ENCODE peak calls at places on chromosomes 5 and 9, in eight cellular contexts. One of them, this sample, is unnamed.

GRCh38 chr9:35617548-35617947 is 665 bp downstream of the CD72 start:
- DNase-seq in DMS79: no peak
- DNase-seq in T-cell: no peak
- DNase-seq in MCF 10A: no peak
- DNase-seq in NT2/D1: no peak
- DNase-seq in activated CD4-positive, alpha-beta T cell treated with anti-CD3 and anti-CD28 coated beads for 48 hours: no peak
- DNase-seq in GM12891: no peak
- DNase-seq in DMS53: no peak
- DNase-seq in this sample: no peak

GRCh38 chr5:160213537-160213936 is 15.8 kb upstream of the FABP6 start:
- DNase-seq in DMS79: no peak
- DNase-seq in T-cell: no peak
- DNase-seq in MCF 10A: peak; percentile 22
- DNase-seq in NT2/D1: no peak
- DNase-seq in activated CD4-positive, alpha-beta T cell treated with anti-CD3 and anti-CD28 coated beads for 48 hours: no peak
- DNase-seq in GM12891: no peak
- DNase-seq in DMS53: peak; percentile 87
- DNase-seq in this sample: no peak

GRCh38 chr5:157327771-157328170 is 61.8 kb downstream of the CYFIP2 start:
- DNase-seq in DMS79: no peak
- DNase-seq in T-cell: peak; percentile 30
- DNase-seq in MCF 10A: no peak
- DNase-seq in NT2/D1: no peak
- DNase-seq in activated CD4-positive, alpha-beta T cell treated with anti-CD3 and anti-CD28 coated beads for 48 hours: no peak
- DNase-seq in GM12891: no peak
- DNase-seq in DMS53: no peak
- DNase-seq in this sample: no peak

GRCh38 chr5:172110921-172111873 is 76.8 kb downstream of the STK10 start:
- DNase-seq in DMS79: peak; percentile 3
- DNase-seq in T-cell: peak; percentile 73
- DNase-seq in MCF 10A: peak; percentile 81
- DNase-seq in NT2/D1: no peak
- DNase-seq in activated CD4-positive, alpha-beta T cell treated with anti-CD3 and anti-CD28 coated beads for 48 hours: peak; percentile 93
- DNase-seq in GM12891: peak; percentile 63
- DNase-seq in DMS53: no peak
- DNase-seq in this sample: peak; percentile 68

GRCh38 chr9:134860510-134860909 is 20.1 kb upstream of the FCN2 start:
- DNase-seq in DMS79: no peak
- DNase-seq in T-cell: no peak
- DNase-seq in MCF 10A: no peak
- DNase-seq in NT2/D1: no peak
- DNase-seq in activated CD4-positive, alpha-beta T cell treated with anti-CD3 and anti-CD28 coated beads for 48 hours: no peak
- DNase-seq in GM12891: no peak
- DNase-seq in DMS53: no peak
- DNase-seq in this sample: no peak

GRCh38 chr5:120293796-120294195 is 170.3 kb upstream of the PRR16 start:
- DNase-seq in DMS79: no peak
- DNase-seq in T-cell: no peak
- DNase-seq in MCF 10A: peak; percentile 66
- DNase-seq in NT2/D1: no peak
- DNase-seq in activated CD4-positive, alpha-beta T cell treated with anti-CD3 and anti-CD28 coated beads for 48 hours: no peak
- DNase-seq in GM12891: no peak
- DNase-seq in DMS53: no peak
- DNase-seq in this sample: no peak

GRCh38 chr5:169347786-169348185 is 46.8 kb upstream of the SLIT3 start:
- DNase-seq in DMS79: no peak
- DNase-seq in T-cell: no peak
- DNase-seq in MCF 10A: no peak
- DNase-seq in NT2/D1: no peak
- DNase-seq in activated CD4-positive, alpha-beta T cell treated with anti-CD3 and anti-CD28 coated beads for 48 hours: no peak
- DNase-seq in GM12891: no peak
- DNase-seq in DMS53: no peak
- DNase-seq in this sample: no peak

GRCh38 chr5:33423018-33423630 is 17.6 kb upstream of the TARS1 start:
- DNase-seq in DMS79: no peak
- DNase-seq in T-cell: no peak
- DNase-seq in MCF 10A: peak; percentile 49
- DNase-seq in NT2/D1: no peak
- DNase-seq in activated CD4-positive, alpha-beta T cell treated with anti-CD3 and anti-CD28 coated beads for 48 hours: no peak
- DNase-seq in GM12891: no peak
- DNase-seq in DMS53: peak; percentile 46
- DNase-seq in this sample: no peak

GRCh38 chr5:32420506-32420905 is 24.0 kb downstream of the ZFR start:
- DNase-seq in DMS79: no peak
- DNase-seq in T-cell: no peak
- DNase-seq in MCF 10A: no peak
- DNase-seq in NT2/D1: no peak
- DNase-seq in activated CD4-positive, alpha-beta T cell treated with anti-CD3 and anti-CD28 coated beads for 48 hours: no peak
- DNase-seq in GM12891: no peak
- DNase-seq in DMS53: no peak
- DNase-seq in this sample: no peak

GRCh38 chr9:124468061-124468740 is 17.9 kb downstream of the ADGRD2 start:
- DNase-seq in DMS79: no peak
- DNase-seq in T-cell: no peak
- DNase-seq in MCF 10A: no peak
- DNase-seq in NT2/D1: no peak
- DNase-seq in activated CD4-positive, alpha-beta T cell treated with anti-CD3 and anti-CD28 coated beads for 48 hours: no peak
- DNase-seq in GM12891: no peak
- DNase-seq in DMS53: no peak
- DNase-seq in this sample: no peak

GRCh38 chr9:104774831-104775573 is 11.1 kb downstream of the NIPSNAP3B start:
- DNase-seq in DMS79: no peak
- DNase-seq in T-cell: no peak
- DNase-seq in MCF 10A: no peak
- DNase-seq in NT2/D1: no peak
- DNase-seq in activated CD4-positive, alpha-beta T cell treated with anti-CD3 and anti-CD28 coated beads for 48 hours: no peak
- DNase-seq in GM12891: no peak
- DNase-seq in DMS53: no peak
- DNase-seq in this sample: no peak

GRCh38 chr9:104950838-104951237 is 22.9 kb upstream of the ABCA1 start:
- DNase-seq in DMS79: no peak
- DNase-seq in T-cell: no peak
- DNase-seq in MCF 10A: no peak
- DNase-seq in NT2/D1: no peak
- DNase-seq in activated CD4-positive, alpha-beta T cell treated with anti-CD3 and anti-CD28 coated beads for 48 hours: no peak
- DNase-seq in GM12891: no peak
- DNase-seq in DMS53: no peak
- DNase-seq in this sample: no peak

GRCh38 chr9:130606887-130607582 is 27.7 kb downstream of the FUBP3 start:
- DNase-seq in DMS79: no peak
- DNase-seq in T-cell: no peak
- DNase-seq in MCF 10A: peak; percentile 16
- DNase-seq in NT2/D1: no peak
- DNase-seq in activated CD4-positive, alpha-beta T cell treated with anti-CD3 and anti-CD28 coated beads for 48 hours: no peak
- DNase-seq in GM12891: no peak
- DNase-seq in DMS53: no peak
- DNase-seq in this sample: no peak

GRCh38 chr9:893843-894420 is 52.4 kb downstream of the DMRT1 start:
- DNase-seq in DMS79: peak; percentile 1
- DNase-seq in T-cell: peak; percentile 25
- DNase-seq in MCF 10A: peak; percentile 77
- DNase-seq in NT2/D1: peak; percentile 43
- DNase-seq in activated CD4-positive, alpha-beta T cell treated with anti-CD3 and anti-CD28 coated beads for 48 hours: peak; percentile 68
- DNase-seq in GM12891: peak; percentile 62
- DNase-seq in DMS53: peak; percentile 72
- DNase-seq in this sample: peak; percentile 24

GRCh38 chr5:116771466-116772151 is 197.0 kb upstream of the SEMA6A start:
- DNase-seq in DMS79: no peak
- DNase-seq in T-cell: no peak
- DNase-seq in MCF 10A: peak; percentile 58
- DNase-seq in NT2/D1: no peak
- DNase-seq in activated CD4-positive, alpha-beta T cell treated with anti-CD3 and anti-CD28 coated beads for 48 hours: no peak
- DNase-seq in GM12891: no peak
- DNase-seq in DMS53: no peak
- DNase-seq in this sample: no peak

GRCh38 chr5:99438619-99439018 is 509.8 kb upstream of the CHD1 start:
- DNase-seq in DMS79: no peak
- DNase-seq in T-cell: no peak
- DNase-seq in MCF 10A: no peak
- DNase-seq in NT2/D1: no peak
- DNase-seq in activated CD4-positive, alpha-beta T cell treated with anti-CD3 and anti-CD28 coated beads for 48 hours: no peak
- DNase-seq in GM12891: no peak
- DNase-seq in DMS53: no peak
- DNase-seq in this sample: no peak

GRCh38 chr9:114407889-114408288 is 20.1 kb upstream of the AKNA start:
- DNase-seq in DMS79: no peak
- DNase-seq in T-cell: no peak
- DNase-seq in MCF 10A: no peak
- DNase-seq in NT2/D1: no peak
- DNase-seq in activated CD4-positive, alpha-beta T cell treated with anti-CD3 and anti-CD28 coated beads for 48 hours: no peak
- DNase-seq in GM12891: no peak
- DNase-seq in DMS53: no peak
- DNase-seq in this sample: no peak

GRCh38 chr9:137522746-137523455 is 27.3 kb downstream of the PNPLA7 start:
- DNase-seq in DMS79: no peak
- DNase-seq in T-cell: no peak
- DNase-seq in MCF 10A: no peak
- DNase-seq in NT2/D1: no peak
- DNase-seq in activated CD4-positive, alpha-beta T cell treated with anti-CD3 and anti-CD28 coated beads for 48 hours: no peak
- DNase-seq in GM12891: no peak
- DNase-seq in DMS53: no peak
- DNase-seq in this sample: no peak

GRCh38 chr5:98128846-98129245 is 644.6 kb upstream of the RGMB start:
- DNase-seq in DMS79: no peak
- DNase-seq in T-cell: no peak
- DNase-seq in MCF 10A: no peak
- DNase-seq in NT2/D1: no peak
- DNase-seq in activated CD4-positive, alpha-beta T cell treated with anti-CD3 and anti-CD28 coated beads for 48 hours: no peak
- DNase-seq in GM12891: no peak
- DNase-seq in DMS53: no peak
- DNase-seq in this sample: no peak

GRCh38 chr9:80932181-80932580 is 757.2 kb downstream of the TLE1 start:
- DNase-seq in DMS79: no peak
- DNase-seq in T-cell: no peak
- DNase-seq in MCF 10A: no peak
- DNase-seq in NT2/D1: no peak
- DNase-seq in activated CD4-positive, alpha-beta T cell treated with anti-CD3 and anti-CD28 coated beads for 48 hours: no peak
- DNase-seq in GM12891: no peak
- DNase-seq in DMS53: no peak
- DNase-seq in this sample: no peak

GRCh38 chr9:15513335-15513734 is 2.6 kb upstream of the PSIP1 start:
- DNase-seq in DMS79: no peak
- DNase-seq in T-cell: no peak
- DNase-seq in MCF 10A: peak; percentile 60
- DNase-seq in NT2/D1: peak; percentile 35
- DNase-seq in activated CD4-positive, alpha-beta T cell treated with anti-CD3 and anti-CD28 coated beads for 48 hours: peak; percentile 25
- DNase-seq in GM12891: no peak
- DNase-seq in DMS53: no peak
- DNase-seq in this sample: no peak

This sample was measured in effector memory CD8-positive, alpha-beta T cell.